ENCODE peak calls at places on chromosomes 6 and 20, in eight cellular contexts. C, B, W, P, V, L, J and K are unnamed samples.

GRCh38 chr6:4687989-4688947 is 87.9 kb upstream of the CDYL start:
- DNase-seq in J (no peak), B (no peak), C (peak; percentile 34), P (peak; percentile 82), W (no peak), V (no peak), L (no peak), K (no peak)

GRCh38 chr6:161001421-161001820 is 9.9 kb downstream of the MAP3K4 start:
- DNase-seq in C (no peak), L (no peak), B (no peak), J (no peak), V (no peak), P (peak; percentile 17), W (peak; percentile 10), K (no peak)

GRCh38 chr6:161434921-161435411 is 161.1 kb upstream of the AGPAT4 start:
- DNase-seq in L (no peak), B (no peak), P (peak; percentile 86), V (peak; percentile 34), W (peak; percentile 64), C (no peak), J (no peak), K (no peak)

GRCh38 chr6:128573036-128573435 is 52.6 kb upstream of the PTPRK start:
- DNase-seq in B (no peak), L (no peak), P (no peak), V (no peak), C (no peak), W (no peak), J (no peak), K (no peak)

GRCh38 chr20:44075950-44076232 is 111.1 kb downstream of the JPH2 start:
- DNase-seq in B (no peak), C (no peak), P (no peak), L (no peak), W (no peak), J (no peak), V (no peak), K (no peak)

GRCh38 chr6:111096246-111096645 is 8.9 kb downstream of the SLC16A10 start:
- DNase-seq in C (no peak), J (no peak), W (peak; percentile 85), B (no peak), P (peak; percentile 91), L (peak; percentile 12), V (no peak), K (peak; percentile 78)

GRCh38 chr20:59705651-59706101 is 101.3 kb downstream of the PHACTR3 start:
- DNase-seq in B (no peak), W (no peak), J (no peak), P (no peak), C (no peak), L (no peak), V (no peak), K (no peak)

GRCh38 chr6:148570456-148570855 is 176.4 kb upstream of the UST start:
- DNase-seq in V (no peak), L (no peak), W (no peak), J (no peak), P (no peak), B (no peak), C (no peak), K (no peak)

GRCh38 chr6:44735631-44735963 is 348.1 kb downstream of the CDC5L start:
- DNase-seq in J (no peak), C (no peak), L (no peak), W (no peak), B (no peak), P (peak; percentile 93), V (no peak), K (no peak)

GRCh38 chr6:10359581-10359980 is 55.3 kb downstream of the TFAP2A start:
- DNase-seq in C (no peak), J (no peak), V (no peak), P (no peak), W (no peak), L (no peak), B (no peak), K (no peak)

GRCh38 chr20:23820493-23820892 is 6.0 kb downstream of the CST2 start:
- DNase-seq in L (no peak), C (no peak), B (no peak), P (no peak), V (no peak), J (no peak), W (no peak), K (no peak)

GRCh38 chr6:16832027-16832688 is 70.9 kb upstream of the ATXN1 start:
- DNase-seq in B (no peak), V (no peak), L (no peak), C (no peak), J (no peak), W (no peak), P (no peak), K (no peak)

DNA sequence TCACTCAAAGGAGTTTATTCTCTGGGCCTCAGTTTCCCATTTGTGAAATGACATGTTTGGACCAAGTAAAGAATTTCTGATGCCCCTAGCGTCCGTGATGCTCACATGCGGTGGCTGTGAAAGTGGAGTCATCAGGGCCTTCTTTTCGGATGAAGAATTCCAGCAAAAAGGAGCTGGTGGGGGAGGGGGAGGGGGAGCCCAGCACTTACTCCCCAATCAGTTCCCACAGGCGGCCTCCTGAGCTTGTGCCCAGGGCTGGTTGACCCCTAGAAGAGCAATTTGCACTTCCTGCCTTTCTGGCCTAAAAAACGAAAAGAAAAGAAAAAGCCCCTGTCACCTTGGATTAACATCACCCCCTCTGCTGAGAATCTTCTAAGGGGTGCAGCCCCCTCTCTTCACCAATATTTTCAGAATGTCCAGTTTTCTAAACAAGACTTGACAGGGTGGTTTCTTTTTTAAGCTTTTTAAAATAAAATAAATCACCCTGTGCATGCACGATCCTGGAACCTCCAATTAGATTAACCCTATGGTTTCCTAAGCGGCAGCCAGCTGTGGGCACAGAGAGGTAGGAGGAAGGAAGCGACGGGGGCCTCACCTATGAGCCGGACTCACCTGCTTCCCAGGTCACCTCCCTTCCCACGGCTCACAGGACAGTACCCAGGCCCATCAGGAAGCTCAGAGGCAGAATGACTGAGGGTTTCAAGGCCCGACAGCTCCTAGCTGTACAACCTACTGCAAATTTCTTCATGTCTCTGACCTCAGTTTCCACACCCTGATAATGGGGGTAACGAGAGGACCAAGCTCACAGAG is 10.4 kb upstream of the TGM2 start:
- DNase-seq in C (no peak), W (no peak), V (no peak), L (no peak), J (no peak), P (no peak), B (no peak), K (no peak)
- TF ChIP-seq CTCF in C (no peak), W (no peak), V (no peak), L (no peak), J (no peak), P (no peak), B (no peak), K (no peak)

GRCh38 chr6:27043244-27043643 is 204.3 kb upstream of the PRSS16 start:
- DNase-seq in J (no peak), W (no peak), P (no peak), B (no peak), V (no peak), L (no peak), C (no peak), K (no peak)
- H3K4me1 ChIP-seq in J (no peaks in the 10 kb centered on the region), W (no peaks in the 10 kb centered on the region), P (no peaks in the 10 kb centered on the region), B (no peaks in the 10 kb centered on the region), V (no peaks in the 10 kb centered on the region), L (no peaks in the 10 kb centered on the region), C (no peaks in the 10 kb centered on the region), K (no peaks in the 10 kb centered on the region)

DNA sequence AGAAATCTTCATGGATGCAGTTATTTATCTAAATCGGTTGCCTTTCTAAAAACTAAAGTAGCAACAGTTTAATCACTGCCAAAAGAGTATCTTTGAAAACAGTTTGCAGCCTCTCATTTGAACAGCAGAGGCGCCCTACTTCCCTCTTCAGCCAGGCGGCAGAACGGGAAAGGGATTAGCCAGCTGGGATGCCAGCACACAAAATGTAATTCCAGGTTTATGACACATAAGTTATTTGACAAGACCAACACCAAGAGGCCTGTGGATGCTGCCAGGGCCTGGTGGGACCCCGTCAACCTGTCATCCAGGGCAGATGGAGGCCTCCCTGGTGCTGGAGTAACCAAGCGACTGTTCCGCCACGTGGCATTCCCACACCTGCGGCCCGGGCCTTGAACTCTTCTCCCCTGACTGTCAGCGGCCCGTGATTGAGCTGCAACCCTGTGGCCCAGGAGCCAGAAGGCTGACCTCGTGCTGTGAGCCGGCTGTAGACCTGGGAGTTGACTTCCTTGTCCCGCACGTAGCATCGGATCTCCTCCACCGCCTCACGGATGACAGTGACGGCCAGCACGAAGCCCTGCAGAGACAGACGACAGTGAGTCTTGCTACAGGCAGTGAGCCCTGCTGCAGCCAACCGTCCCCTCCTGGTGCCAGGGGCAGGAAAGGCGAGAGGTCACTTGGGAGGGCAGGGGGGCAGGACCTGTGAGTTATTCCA is 55.5 kb downstream of the ATP9A start:
- DNase-seq in C (no peak), W (peak; percentile 8), B (no peak), P (no peak), L (no peak), V (no peak), J (no peak), K (no peak)
- TF ChIP-seq CTCF in C (peak; percentile 31), W (no peak), B (no peak), P (peak; percentile 33), L (peak; percentile 35), V (no peak), J (no peak), K (no peak)

DNA sequence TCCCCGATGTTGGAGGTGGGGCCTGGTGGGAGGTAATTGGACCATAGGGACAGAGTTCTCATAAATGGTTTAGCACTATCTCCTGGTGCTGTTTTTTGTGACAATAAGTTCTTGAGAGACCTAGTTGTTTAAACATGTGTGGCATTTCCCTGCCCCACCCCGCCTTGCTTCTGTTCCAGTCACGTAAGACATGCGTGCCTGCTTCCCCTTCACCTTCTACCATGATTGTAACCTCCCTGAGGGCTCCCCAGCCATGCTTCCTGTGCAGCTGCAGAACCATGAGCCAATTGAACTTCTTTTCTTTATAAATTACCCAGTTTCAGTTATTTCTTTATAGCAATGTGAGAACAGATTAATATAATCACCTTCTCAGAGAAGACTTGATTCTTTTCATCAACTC is 2.5 kb upstream of the RNF144B start:
- DNase-seq in C (no peak), B (no peak), J (peak; percentile 32), L (no peak), V (no peak), W (no peak), P (no peak), K (no peak)
- H3K4me1 ChIP-seq in C (no peaks in the 10 kb centered on the region), B (no peaks in the 10 kb centered on the region), J (peaks cover 55% of the 10 kb centered on the region), L (no peaks in the 10 kb centered on the region), V (peaks cover 4% of the 10 kb centered on the region), W (peaks cover 11% of the 10 kb centered on the region), P (peaks cover 18% of the 10 kb centered on the region), K (peaks cover 13% of the 10 kb centered on the region)

DNA sequence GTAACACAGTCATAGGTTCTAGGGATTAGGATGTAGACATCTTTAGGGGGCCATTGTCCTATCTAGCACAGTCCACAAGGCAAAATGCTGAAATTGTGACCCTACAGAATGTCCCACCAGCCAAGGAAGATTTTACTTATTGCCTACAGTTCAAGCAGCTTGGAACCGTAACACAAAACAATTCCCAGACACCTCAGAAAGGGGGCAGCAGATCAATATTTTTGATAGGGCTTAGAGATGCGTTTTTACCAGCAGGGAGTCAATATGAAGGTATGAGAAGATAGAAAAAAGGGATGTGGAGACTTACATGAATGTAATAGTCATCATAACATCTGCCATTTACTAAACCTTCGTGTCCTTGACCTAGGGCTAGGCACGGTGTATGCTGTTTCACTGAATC is 81.0 kb downstream of the TMEM170B start:
- DNase-seq in L (no peak), W (no peak), V (no peak), C (no peak), P (no peak), B (no peak), J (no peak), K (no peak)
- TF ChIP-seq CTCF in L (peak; percentile 51), W (no peak), V (peak; percentile 19), C (no peak), P (peak; percentile 44), B (no peak), J (peak; percentile 16), K (no peak)

GRCh38 chr6:15691250-15691869 is 28.5 kb upstream of the DTNBP1 start:
- DNase-seq in B (peak; percentile 82), P (peak; percentile 73), L (peak; percentile 83), J (peak; percentile 78), V (peak; percentile 84), W (peak; percentile 73), C (peak; percentile 85), K (peak; percentile 76)
- H3K4me1 ChIP-seq in B (no peaks in the 10 kb centered on the region), P (no peaks in the 10 kb centered on the region), L (no peaks in the 10 kb centered on the region), J (peaks cover 14% of the 10 kb centered on the region), V (no peaks in the 10 kb centered on the region), W (peaks cover 10% of the 10 kb centered on the region), C (no peaks in the 10 kb centered on the region), K (no peaks in the 10 kb centered on the region)